ENCODE peak calls at places on chromosome 15, in nine cellular contexts. Q is A549, R is HCT116, K is HepG2, N is WTC11, M is K562, W is endothelial cell of umbilical vein, T is SK-N-SH, B is GM12878. I is an unnamed sample.

GRCh38 chr15:40934457-40934856 is 5.3 kb downstream of the DLL4 start:
- DNase-seq in Q (no peak), R (no peak), K (no peak), N (no peak), M (no peak), W (no peak), T (no peak), B (no peak), I (no peak)

GRCh38 chr15:100372695-100373036 is 30.9 kb upstream of the ADAMTS17 start:
- DNase-seq in Q (no peak), R (no peak), K (no peak), N (no peak), M (no peak), W (no peak), T (no peak), B (no peak), I (no peak)

GRCh38 chr15:47412802-47413201 is 304.5 kb upstream of the SEMA6D start:
- DNase-seq in Q (no peak), R (no peak), K (no peak), N (no peak), M (no peak), W (no peak), T (peak; percentile 12), B (no peak), I (no peak)

GRCh38 chr15:75161788-75162414 is 39.8 kb upstream of the C15orf39 start:
- DNase-seq in Q (no peak), R (no peak), K (peak; percentile 68), N (no peak), M (no peak), W (no peak), T (no peak), B (no peak), I (peak; percentile 84)

GRCh38 chr15:87949214-87949933 is 307.2 kb downstream of the NTRK3 start:
- DNase-seq in Q (no peak), R (no peak), K (no peak), N (no peak), M (no peak), W (no peak), T (no peak), B (no peak), I (no peak)

GRCh38 chr15:77026501-77027110 is 31.7 kb downstream of the PSTPIP1 start:
- DNase-seq in Q (no peak), R (no peak), K (no peak), N (peak; percentile 10), M (no peak), W (no peak), T (peak; percentile 24), B (no peak), I (no peak)

GRCh38 chr15:95887666-95888480 is 442.6 kb upstream of the NR2F2 start:
- DNase-seq in Q (no peak), R (no peak), K (no peak), N (no peak), M (no peak), W (peak; percentile 62), T (no peak), B (no peak), I (no peak)

GRCh38 chr15:91270747-91271146 is 170.7 kb downstream of the SV2B start:
- DNase-seq in Q (no peak), R (no peak), K (no peak), N (no peak), M (no peak), W (no peak), T (no peak), B (no peak), I (no peak)

GRCh38 chr15:25090073-25090733 is 135.4 kb downstream of the SNRPN start:
- DNase-seq in Q (no peak), R (no peak), K (no peak), N (no peak), M (no peak), W (no peak), T (no peak), B (no peak), I (no peak)

GRCh38 chr15:101444015-101444414 is 45.5 kb downstream of the PCSK6 start:
- DNase-seq in Q (no peak), R (no peak), K (no peak), N (no peak), M (no peak), W (no peak), T (no peak), B (no peak), I (no peak)

GRCh38 chr15:90902996-90903732 is at the start of gene MAN2A2:
- DNase-seq in Q (peak; percentile 62), R (peak; percentile 18), K (peak; percentile 15), N (peak; percentile 65), M (peak; percentile 88), W (peak; percentile 52), T (peak; percentile 82), B (no peak), I (peak; percentile 92)

GRCh38 chr15:49674370-49674769 is 53.5 kb downstream of the DTWD1 start:
- DNase-seq in Q (no peak), R (no peak), K (no peak), N (no peak), M (no peak), W (no peak), T (no peak), B (no peak), I (no peak)

GRCh38 chr15:38593523-38593922 is 28.9 kb upstream of the RASGRP1 start:
- DNase-seq in Q (peak; percentile 6), R (no peak), K (no peak), N (no peak), M (peak; percentile 20), W (no peak), T (no peak), B (no peak), I (no peak)

GRCh38 chr15:69658401-69658945 is 205.9 kb downstream of the RPLP1 start:
- DNase-seq in Q (peak; percentile 0), R (no peak), K (no peak), N (no peak), M (no peak), W (no peak), T (no peak), B (no peak), I (no peak)

GRCh38 chr15:48393650-48394049 is 62.4 kb downstream of the DUT start:
- DNase-seq in Q (no peak), R (no peak), K (no peak), N (no peak), M (no peak), W (peak; percentile 97), T (no peak), B (no peak), I (no peak)

GRCh38 chr15:76065267-76065666 is 5.5 kb downstream of the TMEM266 start:
- DNase-seq in Q (no peak), R (no peak), K (no peak), N (no peak), M (no peak), W (no peak), T (no peak), B (no peak), I (peak; percentile 83)

GRCh38 chr15:92163641-92164040 is 230.0 kb upstream of the ST8SIA2 start:
- DNase-seq in Q (no peak), R (no peak), K (no peak), N (peak; percentile 23), M (no peak), W (no peak), T (no peak), B (no peak), I (peak; percentile 26)

GRCh38 chr15:37981781-37982180 is 47.3 kb downstream of the TMCO5A start:
- DNase-seq in Q (no peak), R (peak; percentile 39), K (peak; percentile 15), N (no peak), M (peak; percentile 25), W (peak; percentile 35), T (peak; percentile 30), B (no peak), I (peak; percentile 38)

GRCh38 chr15:71325461-71325860 is 210.2 kb downstream of the THSD4 start:
- DNase-seq in Q (no peak), R (no peak), K (no peak), N (no peak), M (no peak), W (peak; percentile 32), T (no peak), B (no peak), I (no peak)

GRCh38 chr15:74402873-74403589 is 30.7 kb downstream of the SEMA7A start:
- DNase-seq in Q (no peak), R (no peak), K (no peak), N (no peak), M (no peak), W (no peak), T (no peak), B (peak; percentile 82), I (peak; percentile 86)

GRCh38 chr15:79129235-79129634 is 38.7 kb upstream of the RASGRF1 start:
- DNase-seq in Q (no peak), R (no peak), K (no peak), N (no peak), M (no peak), W (no peak), T (no peak), B (no peak), I (no peak)
- TF ChIP-seq CTCF in Q (no peak), R (no peak), K (no peak), N (no peak), M (no peak), W (no peak), T (no peak), B (no peak), I (no peak)

GRCh38 chr15:35243758-35244157 is 158.7 kb upstream of the NANOGP8 start:
- DNase-seq in Q (no peak), R (no peak), K (no peak), N (no peak), M (no peak), W (no peak), T (no peak), B (no peak), I (no peak)
- TF ChIP-seq MAX in Q (no peak), R (no peak), K (no peak), N (no peak), M (no peak), W (no peak), T (no peak), B (no peak), I (no peak)

GRCh38 chr15:45314960-45315359 is 62.9 kb downstream of the SLC28A2 start:
- DNase-seq in Q (no peak), R (no peak), K (no peak), N (peak; percentile 59), M (peak; percentile 69), W (no peak), T (no peak), B (no peak), I (no peak)
- TF ChIP-seq CTCF in Q (peak; percentile 13), R (no peak), K (no peak), N (no peak), M (peak; percentile 52), W (no peak), T (no peak), B (no peak), I (no peak)

DNA sequence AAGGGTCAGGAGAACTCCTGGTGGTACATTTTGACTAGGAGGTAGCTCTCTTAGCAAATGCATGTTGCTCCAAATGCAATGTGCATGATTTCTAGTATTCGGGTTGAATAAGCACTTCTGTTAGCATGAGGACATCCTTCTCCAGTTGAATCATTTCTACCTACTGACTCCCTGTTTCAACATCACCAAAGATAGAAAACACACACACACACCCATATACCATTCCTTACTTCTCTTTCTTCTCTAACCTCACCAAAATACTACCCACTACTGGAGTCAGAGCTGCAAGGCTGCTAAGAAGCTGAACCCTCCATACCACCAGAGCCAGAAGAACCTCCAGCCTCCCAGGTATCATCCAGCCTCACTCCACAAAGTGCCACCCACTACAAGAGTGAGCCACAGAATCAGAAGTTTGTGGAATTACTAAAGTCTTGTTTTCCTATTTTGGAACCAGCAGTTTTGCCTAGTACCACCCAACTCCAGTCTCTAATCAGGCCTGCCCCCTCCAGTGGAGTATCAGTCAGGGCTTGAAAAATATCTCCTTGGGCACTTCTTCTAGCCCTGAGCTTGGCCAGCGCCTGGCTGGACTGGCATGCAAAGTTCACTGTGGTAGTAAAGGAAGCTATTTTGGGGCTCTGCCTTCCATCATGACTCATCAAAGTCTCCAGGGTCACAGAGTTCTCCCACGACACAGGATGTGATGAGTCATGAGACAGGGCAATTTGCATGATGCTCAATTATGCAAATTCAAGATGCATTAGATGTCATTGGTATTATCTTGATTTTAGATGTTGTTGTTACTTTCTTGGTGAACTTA is 110.2 kb downstream of the CYP19A1 start:
- DNase-seq in Q (peak; percentile 72), R (peak; percentile 54), K (peak; percentile 24), N (no peak), M (peak; percentile 88), W (peak; percentile 60), T (no peak), B (peak; percentile 76), I (peak; percentile 91)
- TF ChIP-seq MAX in Q (no peak), R (no peak), K (no peak), N (no peak), M (no peak), W (no peak), T (no peak), B (no peak), I (peak; percentile 59)

I was measured in NB4.